ENCODE peak calls at places on chromosome 9, in four cellular contexts. T is lung, O is HepG2, S is esophagus squamous epithelium. P is an unnamed sample. For H3K4me1, the result is how much of the 10 kb centered on the place peaks cover.

GRCh38 chr9:69385474-69386091 is 60.6 kb downstream of the ENTREP1 start:
- DNase-seq in O (no peak), S (no peak), T (no peak), P (no peak)

GRCh38 chr9:26219961-26220360 is 541.7 kb upstream of the TUSC1 start:
- DNase-seq in O (no peak), T (no peak), S (no peak), P (no peak)

GRCh38 chr9:97515662-97516061 is 14.2 kb downstream of the TMOD1 start:
- DNase-seq in T (no peak), S (no peak), O (no peak), P (no peak)

GRCh38 chr9:85884236-85884635 is 56.7 kb upstream of the NAA35 start:
- DNase-seq in S (no peak), O (no peak), T (no peak), P (no peak)

GRCh38 chr9:134992755-134993124 is 75.0 kb upstream of the FCN1 start:
- DNase-seq in O (no peak), S (no peak), T (peak), P (no peak)

GRCh38 chr9:134502261-134503211 is 139.1 kb upstream of the COL5A1 start:
- DNase-seq in O (peak), T (peak), S (no peak), P (no peak)

GRCh38 chr9:133824802-133825186 is 86.6 kb upstream of the SARDH start:
- DNase-seq in S (no peak), T (no peak), O (no peak), P (no peak)

GRCh38 chr9:14438232-14438966 is 124.5 kb upstream of the NFIB start:
- DNase-seq in T (no peak), S (no peak), O (no peak), P (no peak)

GRCh38 chr9:106869458-106869857 is 6.5 kb downstream of the ZNF462 start:
- DNase-seq in T (no peak), S (no peak), O (no peak), P (no peak)

GRCh38 chr9:94948567-94949235 is 222.2 kb downstream of the AOPEP start:
- DNase-seq in S (no peak), T (no peak), O (no peak), P (no peak)

GRCh38 chr9:94949330-94949729 is 222.8 kb downstream of the AOPEP start:
- DNase-seq in S (no peak), O (no peak), T (no peak), P (no peak)

GRCh38 chr9:94944623-94945022 is 218.1 kb downstream of the AOPEP start:
- DNase-seq in T (no peak), S (no peak), O (no peak), P (no peak)

GRCh38 chr9:94946256-94946655 is 219.8 kb downstream of the AOPEP start:
- DNase-seq in O (no peak), T (no peak), S (no peak), P (no peak)

GRCh38 chr9:94945191-94946144 is 219.0 kb downstream of the AOPEP start:
- DNase-seq in O (no peak), T (no peak), S (no peak), P (no peak)
- H3K4me3 ChIP-seq in O (no peak), T (no peak), S (no peak), P (no peak)

DNA sequence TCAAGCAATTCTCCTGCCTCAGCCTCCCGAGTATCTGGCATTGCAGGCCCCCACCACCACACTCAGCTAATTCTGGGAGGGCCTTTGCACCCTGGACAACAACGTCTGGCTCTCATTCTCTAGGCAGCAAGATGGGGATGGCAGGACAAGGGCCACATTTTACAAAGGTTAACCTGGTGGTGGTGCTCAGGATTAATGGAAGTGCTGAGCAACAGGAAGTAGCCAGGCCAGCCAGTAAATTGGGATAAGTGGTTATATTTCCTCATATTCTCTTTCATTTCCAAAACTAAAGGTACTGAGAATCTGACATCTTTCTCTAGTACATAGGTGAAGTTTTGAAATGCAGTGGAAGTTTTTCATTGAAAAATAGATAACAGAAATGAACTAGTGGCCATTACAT is 24.7 kb upstream of the ASPN start:
- DNase-seq in T (no peak), S (no peak), O (no peak), P (no peak)
- H3K4me1 ChIP-seq in T (under half), S (under half), O (under half), P (under half)

GRCh38 chr9:125409637-125410521 is 148.3 kb downstream of the GAPVD1 start:
- DNase-seq in T (no peak), O (peak), S (no peak), P (peak)
- H3K4me3 ChIP-seq in T (no peak), O (no peak), S (no peak), P (peak)

GRCh38 chr9:91724068-91724440 is 226.0 kb downstream of the ROR2 start:
- DNase-seq in T (no peak), O (no peak), S (no peak), P (no peak)
- H3K4me1 ChIP-seq in T (under half), O (under half), S (under half), P (under half)

GRCh38 chr9:63816742-63817621 is 1468.0 kb downstream of the FOXD4L5 start:
- DNase-seq in S (no peak), O (peak), T (peak), P (peak)

GRCh38 chr9:63817622-63818518 is 1467.1 kb downstream of the FOXD4L5 start:
- DNase-seq in O (peak), T (peak), S (no peak), P (peak)
- H3K4me3 ChIP-seq in O (peak), T (no peak), S (peak), P (no peak)

P was measured in Caco-2.